ENCODE peak calls at places on chromosomes 4 and X, in six cellular contexts. One of them, this sample, is unnamed.

GRCh38 chrX:46333550-46333949 is 211.7 kb downstream of the ZNF674 start:
- DNase-seq in GM12878: no peak
- DNase-seq in H1: no peak
- DNase-seq in NT2/D1: no peak
- DNase-seq in K562: no peak
- DNase-seq in HepG2: no peak
- DNase-seq in this sample: no peak

GRCh38 chr4:107094332-107094731 is 58.2 kb upstream of the DKK2 start:
- DNase-seq in HepG2: peak
- DNase-seq in H1: no peak
- DNase-seq in NT2/D1: no peak
- DNase-seq in GM12878: no peak
- DNase-seq in K562: no peak
- DNase-seq in this sample: peak

GRCh38 chrX:1162119-1162916 is 50.1 kb downstream of the CRLF2 start:
- DNase-seq in NT2/D1: no peak
- DNase-seq in K562: no peak
- DNase-seq in GM12878: no peak
- DNase-seq in HepG2: no peak
- DNase-seq in H1: no peak
- DNase-seq in this sample: no peak

GRCh38 chr4:94870151-94870550 is 112.4 kb downstream of the BMPR1B start:
- DNase-seq in GM12878: no peak
- DNase-seq in K562: no peak
- DNase-seq in HepG2: no peak
- DNase-seq in NT2/D1: no peak
- DNase-seq in H1: no peak
- DNase-seq in this sample: no peak

GRCh38 chrX:72271812-72272211 is 5.2 kb downstream of the RPS4X start:
- DNase-seq in K562: no peak
- DNase-seq in H1: no peak
- DNase-seq in NT2/D1: no peak
- DNase-seq in HepG2: no peak
- DNase-seq in GM12878: no peak
- DNase-seq in this sample: no peak

GRCh38 chrX:39431893-39432292 is 630.6 kb downstream of the MID1IP1 start:
- DNase-seq in GM12878: no peak
- DNase-seq in K562: no peak
- DNase-seq in NT2/D1: no peak
- DNase-seq in H1: no peak
- DNase-seq in HepG2: no peak
- DNase-seq in this sample: no peak

GRCh38 chr4:157791236-157791635 is 381.6 kb downstream of the GASK1B start:
- DNase-seq in HepG2: no peak
- DNase-seq in GM12878: no peak
- DNase-seq in K562: no peak
- DNase-seq in H1: no peak
- DNase-seq in NT2/D1: no peak
- DNase-seq in this sample: no peak

GRCh38 chr4:54063224-54063623 is 1.2 kb downstream of the CHIC2 start:
- DNase-seq in NT2/D1: no peak
- DNase-seq in H1: no peak
- DNase-seq in K562: no peak
- DNase-seq in GM12878: no peak
- DNase-seq in HepG2: peak
- DNase-seq in this sample: no peak

GRCh38 chrX:37803057-37803456 is 23.2 kb downstream of the CYBB start:
- DNase-seq in GM12878: no peak
- DNase-seq in HepG2: no peak
- DNase-seq in NT2/D1: no peak
- DNase-seq in H1: no peak
- DNase-seq in K562: no peak
- DNase-seq in this sample: no peak

GRCh38 chrX:37796805-37797204 is 16.9 kb downstream of the CYBB start:
- DNase-seq in K562: no peak
- DNase-seq in HepG2: no peak
- DNase-seq in GM12878: no peak
- DNase-seq in NT2/D1: no peak
- DNase-seq in H1: no peak
- DNase-seq in this sample: no peak

GRCh38 chrX:37796302-37796701 is 16.4 kb downstream of the CYBB start:
- DNase-seq in NT2/D1: no peak
- DNase-seq in H1: no peak
- DNase-seq in K562: no peak
- DNase-seq in GM12878: no peak
- DNase-seq in HepG2: no peak
- DNase-seq in this sample: no peak

GRCh38 chrX:37800762-37801161 is 20.9 kb downstream of the CYBB start:
- DNase-seq in NT2/D1: no peak
- DNase-seq in GM12878: no peak
- DNase-seq in HepG2: no peak
- DNase-seq in K562: no peak
- DNase-seq in H1: no peak
- DNase-seq in this sample: no peak

DNA sequence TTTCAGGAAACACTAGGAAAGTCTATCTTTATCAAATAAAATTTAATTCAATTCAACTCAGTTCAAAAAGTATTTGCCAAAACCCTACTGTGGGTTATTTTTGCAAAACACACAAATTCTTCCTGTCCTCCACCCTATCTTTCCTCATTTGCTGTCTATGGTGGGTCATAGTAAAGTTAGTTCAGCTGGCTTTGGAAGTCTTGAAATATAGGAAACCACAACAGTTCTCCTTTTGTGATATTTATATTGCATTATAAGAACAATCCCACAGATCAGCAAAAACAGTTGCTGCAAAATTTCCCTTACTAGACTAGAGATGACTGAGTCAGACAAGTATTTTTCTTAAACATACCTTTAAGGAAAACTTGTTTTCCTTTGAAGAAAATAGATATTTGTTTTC is 22.2 kb downstream of the CYBB start:
- DNase-seq in NT2/D1: no peak
- DNase-seq in K562: no peak
- DNase-seq in HepG2: no peak
- DNase-seq in GM12878: no peak
- DNase-seq in H1: no peak
- DNase-seq in this sample: no peak
- TF ChIP-seq YY1 in NT2/D1: no peak
- TF ChIP-seq YY1 in K562: no peak
- TF ChIP-seq YY1 in HepG2: no peak
- TF ChIP-seq YY1 in GM12878: no peak
- TF ChIP-seq YY1 in H1: no peak
- TF ChIP-seq YY1 in this sample: no peak

GRCh38 chr4:179472164-179472563 is 2029.9 kb upstream of the AGA start:
- DNase-seq in K562: no peak
- DNase-seq in HepG2: no peak
- DNase-seq in GM12878: no peak
- DNase-seq in NT2/D1: no peak
- DNase-seq in H1: no peak
- DNase-seq in this sample: no peak

GRCh38 chr4:179465131-179465797 is 2023.0 kb upstream of the AGA start:
- DNase-seq in H1: peak
- DNase-seq in GM12878: no peak
- DNase-seq in HepG2: no peak
- DNase-seq in NT2/D1: peak
- DNase-seq in K562: no peak
- DNase-seq in this sample: no peak

DNA sequence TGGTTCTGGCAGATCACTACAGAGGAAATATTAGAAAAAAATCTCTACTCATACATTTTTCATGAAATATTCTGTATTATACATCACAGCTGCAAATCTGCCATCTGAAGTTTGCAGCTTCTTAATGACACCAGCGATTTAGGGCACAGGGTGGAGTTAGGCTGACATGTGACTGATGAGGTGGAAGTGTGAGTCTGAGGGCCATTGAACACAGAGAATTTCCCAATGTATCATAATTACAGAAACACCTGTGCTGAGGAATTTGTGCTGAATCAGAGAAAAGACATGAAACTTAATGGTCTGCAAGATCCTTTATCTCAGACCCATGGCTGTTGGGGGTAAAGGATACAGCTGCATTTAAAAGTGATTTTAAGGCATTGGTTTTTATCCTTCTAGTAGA is 2025.7 kb upstream of the AGA start:
- DNase-seq in HepG2: no peak
- DNase-seq in GM12878: no peak
- DNase-seq in H1: no peak
- DNase-seq in NT2/D1: no peak
- DNase-seq in K562: no peak
- DNase-seq in this sample: no peak
- H3K4me3 ChIP-seq in HepG2: no peak
- H3K4me3 ChIP-seq in GM12878: no peak
- H3K4me3 ChIP-seq in H1: no peak
- H3K4me3 ChIP-seq in NT2/D1: no peak
- H3K4me3 ChIP-seq in K562: no peak
- H3K4me3 ChIP-seq in this sample: no peak

GRCh38 chr4:69860007-69860406 is at the start of gene SULT1E1:
- DNase-seq in NT2/D1: no peak
- DNase-seq in K562: no peak
- DNase-seq in HepG2: no peak
- DNase-seq in GM12878: no peak
- DNase-seq in H1: no peak
- DNase-seq in this sample: no peak
- TF ChIP-seq ZNF274 in NT2/D1: no peak
- TF ChIP-seq ZNF274 in K562: no peak
- TF ChIP-seq ZNF274 in HepG2: no peak
- TF ChIP-seq ZNF274 in GM12878: no peak
- TF ChIP-seq ZNF274 in H1: no peak
- TF ChIP-seq ZNF274 in this sample: no peak

DNA sequence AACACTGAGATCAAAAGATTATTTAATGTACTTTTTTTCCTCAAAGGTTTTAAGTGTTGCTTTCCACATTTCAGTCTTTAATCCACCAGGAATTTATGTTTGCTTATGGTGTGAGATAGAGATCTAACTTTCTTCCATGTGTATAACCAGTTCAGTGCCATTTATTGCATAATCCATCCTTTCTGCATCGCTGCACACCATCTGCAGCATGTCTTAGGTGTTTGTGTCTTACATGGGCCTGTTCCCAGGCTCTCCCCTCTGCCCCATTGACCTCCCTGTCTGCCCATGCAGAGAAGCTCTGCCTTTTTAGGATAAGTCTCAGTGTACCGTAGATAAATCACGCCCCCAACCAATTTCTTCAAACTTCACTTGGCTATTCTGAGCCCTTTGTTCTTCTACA is 30.3 kb downstream of the NSDHL start:
- DNase-seq in NT2/D1: no peak
- DNase-seq in GM12878: no peak
- DNase-seq in K562: no peak
- DNase-seq in HepG2: no peak
- DNase-seq in H1: no peak
- DNase-seq in this sample: no peak
- TF ChIP-seq YY1 in NT2/D1: no peak
- TF ChIP-seq YY1 in GM12878: no peak
- TF ChIP-seq YY1 in K562: no peak
- TF ChIP-seq YY1 in HepG2: no peak
- TF ChIP-seq YY1 in H1: no peak
- TF ChIP-seq YY1 in this sample: no peak

DNA sequence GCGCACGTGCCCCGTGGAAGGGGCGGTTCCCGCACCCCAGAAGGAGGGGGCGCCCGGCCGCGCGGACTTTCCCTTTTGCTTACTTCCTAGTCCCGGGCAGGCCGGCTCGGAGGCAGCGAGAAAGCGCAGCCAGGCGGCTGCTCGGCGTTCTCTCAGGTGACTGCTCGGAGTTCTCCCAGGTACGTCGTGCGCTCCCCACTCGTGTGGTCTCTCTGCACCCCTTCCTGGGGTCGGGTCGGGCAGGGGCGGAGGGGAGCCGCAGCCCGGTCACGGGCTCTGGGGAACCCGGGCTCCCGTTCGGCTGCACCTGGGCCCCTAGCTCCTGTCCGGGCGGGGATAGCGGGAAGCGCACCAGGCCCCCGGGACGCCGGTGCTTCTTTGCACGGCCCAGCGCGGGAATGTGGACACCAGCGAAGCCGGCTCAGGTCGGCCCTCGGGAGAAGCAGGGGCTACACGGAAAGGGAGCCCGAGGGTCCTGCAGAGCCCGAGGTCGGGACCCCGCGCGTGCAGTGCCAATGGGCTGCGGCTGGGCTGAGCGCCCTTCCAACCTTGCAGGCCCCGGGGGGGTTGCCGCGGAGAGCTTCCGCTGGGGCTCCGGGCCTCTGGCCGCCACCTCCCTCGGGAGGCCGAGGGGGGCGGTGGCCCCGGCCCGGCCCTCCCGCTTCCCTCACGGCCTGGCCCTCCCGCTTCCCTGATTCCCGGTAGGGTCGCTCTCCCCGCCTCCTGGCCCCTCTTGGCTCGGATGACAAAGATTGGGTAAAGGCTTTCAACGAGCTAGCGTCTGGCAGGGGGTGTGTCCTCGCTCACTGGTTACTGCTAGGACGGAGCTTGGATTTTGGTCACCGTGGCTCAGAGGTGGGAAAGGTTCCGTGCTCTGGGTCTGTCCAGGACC is at the start of gene TLR2:
- DNase-seq in K562: no peak
- DNase-seq in H1: no peak
- DNase-seq in NT2/D1: no peak
- DNase-seq in HepG2: no peak
- DNase-seq in GM12878: no peak
- DNase-seq in this sample: no peak
- H3K4me3 ChIP-seq in K562: no peak
- H3K4me3 ChIP-seq in H1: peak
- H3K4me3 ChIP-seq in NT2/D1: peak
- H3K4me3 ChIP-seq in HepG2: no peak
- H3K4me3 ChIP-seq in GM12878: peak
- H3K4me3 ChIP-seq in this sample: no peak

This sample was measured in HCT116.